ENCODE peak calls at places on chromosome 21, in ten cellular contexts. One of them, this sample, is unnamed.

GRCh38 chr21:42406201-42406601 is 2.5 kb downstream of the UBASH3A start:
- DNase-seq in dorsolateral prefrontal cortex: no peak
- DNase-seq in NB4: no peak
- DNase-seq in prostate gland: no peak
- DNase-seq in ovary: no peak
- DNase-seq in fibroblast of lung: no peak
- DNase-seq in kidney: no peak
- DNase-seq in fibroblast of mammary gland: no peak
- DNase-seq in psoas muscle: no peak
- DNase-seq in CD8-positive, alpha-beta T cell: peak; percentile 54
- DNase-seq in this sample: no peak

GRCh38 chr21:14736162-14736561 is 190.0 kb upstream of the SAMSN1 start:
- DNase-seq in fibroblast of mammary gland: no peak
- DNase-seq in psoas muscle: no peak
- DNase-seq in NB4: no peak
- DNase-seq in kidney: no peak
- DNase-seq in fibroblast of lung: no peak
- DNase-seq in ovary: no peak
- DNase-seq in CD8-positive, alpha-beta T cell: no peak
- DNase-seq in dorsolateral prefrontal cortex: no peak
- DNase-seq in prostate gland: no peak
- DNase-seq in this sample: no peak

GRCh38 chr21:35491114-35491513 is 442.0 kb upstream of the RUNX1 start:
- DNase-seq in fibroblast of mammary gland: no peak
- DNase-seq in psoas muscle: no peak
- DNase-seq in CD8-positive, alpha-beta T cell: no peak
- DNase-seq in fibroblast of lung: no peak
- DNase-seq in dorsolateral prefrontal cortex: no peak
- DNase-seq in NB4: peak; percentile 32
- DNase-seq in ovary: no peak
- DNase-seq in prostate gland: no peak
- DNase-seq in kidney: no peak
- DNase-seq in this sample: no peak

GRCh38 chr21:34882719-34883131 is 166.4 kb downstream of the RUNX1 start:
- DNase-seq in kidney: no peak
- DNase-seq in prostate gland: no peak
- DNase-seq in fibroblast of mammary gland: no peak
- DNase-seq in CD8-positive, alpha-beta T cell: no peak
- DNase-seq in dorsolateral prefrontal cortex: no peak
- DNase-seq in fibroblast of lung: no peak
- DNase-seq in NB4: peak; percentile 79
- DNase-seq in ovary: no peak
- DNase-seq in psoas muscle: no peak
- DNase-seq in this sample: no peak

GRCh38 chr21:40507978-40508377 is 339.0 kb downstream of the DSCAM start:
- DNase-seq in NB4: no peak
- DNase-seq in fibroblast of mammary gland: peak; percentile 1
- DNase-seq in dorsolateral prefrontal cortex: no peak
- DNase-seq in CD8-positive, alpha-beta T cell: no peak
- DNase-seq in kidney: no peak
- DNase-seq in fibroblast of lung: peak; percentile 82
- DNase-seq in ovary: no peak
- DNase-seq in psoas muscle: no peak
- DNase-seq in prostate gland: no peak
- DNase-seq in this sample: peak; percentile 36

GRCh38 chr21:28336299-28336698 is 656.4 kb downstream of the LTN1 start:
- DNase-seq in prostate gland: peak; percentile 10
- DNase-seq in ovary: no peak
- DNase-seq in kidney: no peak
- DNase-seq in dorsolateral prefrontal cortex: no peak
- DNase-seq in fibroblast of lung: peak; percentile 73
- DNase-seq in fibroblast of mammary gland: peak; percentile 94
- DNase-seq in psoas muscle: no peak
- DNase-seq in CD8-positive, alpha-beta T cell: no peak
- DNase-seq in NB4: peak; percentile 28
- DNase-seq in this sample: peak; percentile 76

GRCh38 chr21:14875704-14876364 is 189.0 kb downstream of the NRIP1 start:
- DNase-seq in prostate gland: no peak
- DNase-seq in kidney: no peak
- DNase-seq in CD8-positive, alpha-beta T cell: no peak
- DNase-seq in dorsolateral prefrontal cortex: no peak
- DNase-seq in fibroblast of mammary gland: no peak
- DNase-seq in psoas muscle: no peak
- DNase-seq in fibroblast of lung: peak; percentile 25
- DNase-seq in NB4: no peak
- DNase-seq in ovary: no peak
- DNase-seq in this sample: no peak

GRCh38 chr21:20270365-20271055 is 727.7 kb upstream of the NCAM2 start:
- DNase-seq in kidney: no peak
- DNase-seq in ovary: no peak
- DNase-seq in CD8-positive, alpha-beta T cell: no peak
- DNase-seq in fibroblast of lung: no peak
- DNase-seq in prostate gland: no peak
- DNase-seq in dorsolateral prefrontal cortex: no peak
- DNase-seq in fibroblast of mammary gland: no peak
- DNase-seq in psoas muscle: no peak
- DNase-seq in NB4: no peak
- DNase-seq in this sample: no peak

GRCh38 chr21:44462090-44462833 is 7.0 kb downstream of the LRRC3 start:
- DNase-seq in CD8-positive, alpha-beta T cell: no peak
- DNase-seq in kidney: no peak
- DNase-seq in ovary: no peak
- DNase-seq in fibroblast of mammary gland: no peak
- DNase-seq in dorsolateral prefrontal cortex: no peak
- DNase-seq in NB4: no peak
- DNase-seq in prostate gland: no peak
- DNase-seq in fibroblast of lung: no peak
- DNase-seq in psoas muscle: no peak
- DNase-seq in this sample: no peak

GRCh38 chr21:44462834-44463200 is 7.5 kb downstream of the LRRC3 start:
- DNase-seq in fibroblast of mammary gland: no peak
- DNase-seq in psoas muscle: no peak
- DNase-seq in NB4: no peak
- DNase-seq in kidney: peak; percentile 70
- DNase-seq in ovary: no peak
- DNase-seq in CD8-positive, alpha-beta T cell: no peak
- DNase-seq in prostate gland: no peak
- DNase-seq in dorsolateral prefrontal cortex: no peak
- DNase-seq in fibroblast of lung: no peak
- DNase-seq in this sample: no peak

GRCh38 chr21:44461005-44461404 is 5.7 kb downstream of the LRRC3 start:
- DNase-seq in NB4: no peak
- DNase-seq in prostate gland: no peak
- DNase-seq in ovary: no peak
- DNase-seq in psoas muscle: no peak
- DNase-seq in dorsolateral prefrontal cortex: no peak
- DNase-seq in fibroblast of lung: no peak
- DNase-seq in kidney: no peak
- DNase-seq in CD8-positive, alpha-beta T cell: no peak
- DNase-seq in fibroblast of mammary gland: no peak
- DNase-seq in this sample: no peak

GRCh38 chr21:44460441-44460755 is 5.1 kb downstream of the LRRC3 start:
- DNase-seq in prostate gland: no peak
- DNase-seq in kidney: no peak
- DNase-seq in CD8-positive, alpha-beta T cell: no peak
- DNase-seq in dorsolateral prefrontal cortex: no peak
- DNase-seq in ovary: no peak
- DNase-seq in NB4: no peak
- DNase-seq in fibroblast of lung: no peak
- DNase-seq in fibroblast of mammary gland: no peak
- DNase-seq in psoas muscle: no peak
- DNase-seq in this sample: no peak

DNA sequence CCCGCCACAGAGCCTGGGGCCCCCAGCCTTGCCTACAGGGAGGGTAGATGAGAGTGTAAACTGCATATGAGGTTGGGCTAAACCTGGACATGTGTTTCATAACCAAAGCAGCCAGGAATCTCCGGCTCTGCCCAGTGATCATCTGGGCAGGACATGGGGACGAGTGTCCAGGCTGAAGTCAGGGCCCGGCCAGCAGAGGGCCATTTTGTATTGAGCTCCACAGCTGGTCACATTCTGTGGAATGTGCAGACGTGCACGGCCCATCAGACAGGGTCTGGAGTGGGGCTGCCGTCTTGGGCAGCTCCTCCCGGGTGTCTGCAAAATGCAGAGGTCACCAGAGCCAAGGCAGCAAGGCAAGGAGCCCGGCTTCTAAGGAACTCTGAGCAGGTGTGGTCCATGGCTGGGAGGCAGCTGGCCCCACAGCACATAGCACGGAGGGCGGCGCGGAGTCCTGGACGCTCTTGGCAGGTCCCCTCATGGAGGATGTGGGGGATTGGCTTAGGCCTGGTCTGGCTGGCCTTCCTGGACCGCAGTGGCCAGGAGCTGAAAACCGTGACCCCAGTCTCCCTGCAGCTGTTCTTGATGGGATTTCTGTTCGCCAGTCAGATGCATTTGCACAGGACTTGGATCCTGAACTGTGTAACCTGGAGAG is 6.3 kb downstream of the LRRC3 start:
- DNase-seq in fibroblast of mammary gland: no peak
- DNase-seq in NB4: no peak
- DNase-seq in psoas muscle: no peak
- DNase-seq in fibroblast of lung: no peak
- DNase-seq in dorsolateral prefrontal cortex: no peak
- DNase-seq in ovary: no peak
- DNase-seq in prostate gland: no peak
- DNase-seq in CD8-positive, alpha-beta T cell: no peak
- DNase-seq in kidney: peak; percentile 73
- DNase-seq in this sample: no peak
- TF ChIP-seq CTCF in fibroblast of mammary gland: no peak
- TF ChIP-seq CTCF in NB4: no peak
- TF ChIP-seq CTCF in psoas muscle: peak; percentile 29
- TF ChIP-seq CTCF in fibroblast of lung: no peak
- TF ChIP-seq CTCF in dorsolateral prefrontal cortex: peak; percentile 17
- TF ChIP-seq CTCF in ovary: no peak
- TF ChIP-seq CTCF in prostate gland: no peak
- TF ChIP-seq CTCF in CD8-positive, alpha-beta T cell: no peak
- TF ChIP-seq CTCF in kidney: no peak
- TF ChIP-seq CTCF in this sample: no peak

GRCh38 chr21:45363921-45364463 is 41.0 kb upstream of the COL18A1 start:
- DNase-seq in NB4: peak; percentile 67
- DNase-seq in psoas muscle: peak; percentile 85
- DNase-seq in fibroblast of lung: peak; percentile 100
- DNase-seq in dorsolateral prefrontal cortex: no peak
- DNase-seq in prostate gland: peak; percentile 48
- DNase-seq in kidney: peak; percentile 95
- DNase-seq in CD8-positive, alpha-beta T cell: no peak
- DNase-seq in fibroblast of mammary gland: peak; percentile 100
- DNase-seq in ovary: peak; percentile 89
- DNase-seq in this sample: peak; percentile 93
- H3K4me3 ChIP-seq in NB4: no peak overlapping the region
- H3K4me3 ChIP-seq in psoas muscle: peak overlapping the region; percentile 11
- H3K4me3 ChIP-seq in fibroblast of lung: no peak overlapping the region
- H3K4me3 ChIP-seq in dorsolateral prefrontal cortex: peak overlapping the region; percentile 25
- H3K4me3 ChIP-seq in prostate gland: no peak overlapping the region
- H3K4me3 ChIP-seq in kidney: no peak overlapping the region
- H3K4me3 ChIP-seq in CD8-positive, alpha-beta T cell: no peak overlapping the region
- H3K4me3 ChIP-seq in fibroblast of mammary gland: no peak overlapping the region
- H3K4me3 ChIP-seq in ovary: no peak overlapping the region
- H3K4me3 ChIP-seq in this sample: no peak overlapping the region

GRCh38 chr21:44987301-44987885 is 47.6 kb downstream of the SLX9 start:
- DNase-seq in fibroblast of mammary gland: no peak
- DNase-seq in dorsolateral prefrontal cortex: no peak
- DNase-seq in psoas muscle: no peak
- DNase-seq in prostate gland: no peak
- DNase-seq in ovary: peak; percentile 15
- DNase-seq in NB4: no peak
- DNase-seq in fibroblast of lung: no peak
- DNase-seq in CD8-positive, alpha-beta T cell: no peak
- DNase-seq in kidney: peak; percentile 58
- DNase-seq in this sample: no peak

GRCh38 chr21:44989943-44990780 is 50.3 kb downstream of the SLX9 start:
- DNase-seq in fibroblast of mammary gland: no peak
- DNase-seq in psoas muscle: peak; percentile 16
- DNase-seq in fibroblast of lung: no peak
- DNase-seq in prostate gland: no peak
- DNase-seq in kidney: peak; percentile 69
- DNase-seq in NB4: no peak
- DNase-seq in dorsolateral prefrontal cortex: no peak
- DNase-seq in CD8-positive, alpha-beta T cell: no peak
- DNase-seq in ovary: no peak
- DNase-seq in this sample: no peak

GRCh38 chr21:44989538-44989888 is 49.7 kb downstream of the SLX9 start:
- DNase-seq in prostate gland: no peak
- DNase-seq in fibroblast of lung: peak; percentile 36
- DNase-seq in fibroblast of mammary gland: peak; percentile 15
- DNase-seq in ovary: no peak
- DNase-seq in dorsolateral prefrontal cortex: no peak
- DNase-seq in psoas muscle: peak; percentile 35
- DNase-seq in CD8-positive, alpha-beta T cell: no peak
- DNase-seq in kidney: peak; percentile 46
- DNase-seq in NB4: no peak
- DNase-seq in this sample: no peak

GRCh38 chr21:44987886-44988606 is 48.2 kb downstream of the SLX9 start:
- DNase-seq in fibroblast of lung: no peak
- DNase-seq in fibroblast of mammary gland: no peak
- DNase-seq in prostate gland: no peak
- DNase-seq in ovary: peak; percentile 28
- DNase-seq in kidney: peak; percentile 67
- DNase-seq in NB4: no peak
- DNase-seq in psoas muscle: peak; percentile 18
- DNase-seq in dorsolateral prefrontal cortex: no peak
- DNase-seq in CD8-positive, alpha-beta T cell: no peak
- DNase-seq in this sample: no peak

GRCh38 chr21:44988607-44989537 is 49.0 kb downstream of the SLX9 start:
- DNase-seq in kidney: peak; percentile 52
- DNase-seq in CD8-positive, alpha-beta T cell: no peak
- DNase-seq in prostate gland: no peak
- DNase-seq in NB4: no peak
- DNase-seq in fibroblast of mammary gland: no peak
- DNase-seq in fibroblast of lung: no peak
- DNase-seq in psoas muscle: peak; percentile 13
- DNase-seq in ovary: peak; percentile 19
- DNase-seq in dorsolateral prefrontal cortex: no peak
- DNase-seq in this sample: no peak
- TF ChIP-seq CTCF in kidney: no peak
- TF ChIP-seq CTCF in CD8-positive, alpha-beta T cell: no peak
- TF ChIP-seq CTCF in prostate gland: no peak
- TF ChIP-seq CTCF in NB4: no peak
- TF ChIP-seq CTCF in fibroblast of mammary gland: no peak
- TF ChIP-seq CTCF in fibroblast of lung: no peak
- TF ChIP-seq CTCF in psoas muscle: no peak
- TF ChIP-seq CTCF in ovary: no peak
- TF ChIP-seq CTCF in dorsolateral prefrontal cortex: no peak
- TF ChIP-seq CTCF in this sample: no peak

DNA sequence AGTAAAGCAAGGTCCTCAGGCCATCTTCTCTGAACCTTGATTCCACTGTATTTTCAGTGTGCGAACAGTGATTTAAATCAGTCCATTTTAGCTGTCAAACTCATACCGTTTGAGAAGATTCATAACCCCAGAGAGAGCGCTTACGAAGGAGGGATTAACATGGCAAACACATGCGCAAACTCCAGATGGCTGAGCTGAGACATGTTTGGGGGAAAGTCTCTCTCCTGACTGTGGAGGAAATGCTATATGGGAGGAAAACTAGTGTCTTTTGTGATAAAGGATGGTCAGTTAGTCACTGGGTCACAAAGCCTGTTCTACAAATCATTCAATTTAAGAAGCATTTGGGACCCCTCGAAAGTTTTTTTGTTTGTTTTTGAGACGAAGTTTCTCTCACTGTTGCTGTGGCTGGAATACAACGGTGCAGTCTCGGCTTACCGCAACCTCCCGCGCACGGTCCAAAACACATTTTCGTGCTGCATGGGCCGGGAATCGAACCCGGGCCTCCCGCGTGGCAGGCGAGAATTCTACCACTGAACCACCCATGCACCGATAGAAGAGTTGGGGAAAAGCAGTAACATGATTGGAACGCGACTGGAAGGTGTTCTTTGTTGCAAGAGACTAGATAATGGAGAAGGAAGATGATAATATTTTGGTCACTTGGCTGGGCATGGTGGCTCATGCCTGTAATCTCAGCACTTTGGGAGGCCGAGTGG is 58.4 kb upstream of the CXADR start:
- DNase-seq in fibroblast of mammary gland: peak; percentile 93
- DNase-seq in CD8-positive, alpha-beta T cell: no peak
- DNase-seq in psoas muscle: peak; percentile 40
- DNase-seq in ovary: no peak
- DNase-seq in fibroblast of lung: peak; percentile 90
- DNase-seq in prostate gland: no peak
- DNase-seq in NB4: peak; percentile 71
- DNase-seq in dorsolateral prefrontal cortex: no peak
- DNase-seq in kidney: no peak
- DNase-seq in this sample: peak; percentile 49
- H3K4me3 ChIP-seq in fibroblast of mammary gland: no peak overlapping the region
- H3K4me3 ChIP-seq in CD8-positive, alpha-beta T cell: no peak overlapping the region
- H3K4me3 ChIP-seq in psoas muscle: no peak overlapping the region
- H3K4me3 ChIP-seq in ovary: no peak overlapping the region
- H3K4me3 ChIP-seq in fibroblast of lung: no peak overlapping the region
- H3K4me3 ChIP-seq in prostate gland: no peak overlapping the region
- H3K4me3 ChIP-seq in NB4: no peak overlapping the region
- H3K4me3 ChIP-seq in dorsolateral prefrontal cortex: peak overlapping the region; percentile 28
- H3K4me3 ChIP-seq in kidney: no peak overlapping the region
- H3K4me3 ChIP-seq in this sample: no peak overlapping the region